ENCODE peak calls at places on chromosomes 4 and X, in ten cellular contexts. One of them, this sample, is unnamed.

GRCh38 chr4:149164282-149164681 is 651.4 kb downstream of the IQCM start:
- DNase-seq in psoas muscle: no peak
- DNase-seq in CD8-positive, alpha-beta memory T cell: no peak
- DNase-seq in tibial artery: no peak
- DNase-seq in MM.1S: no peak
- DNase-seq in prostate gland: no peak
- DNase-seq in ascending aorta: no peak
- DNase-seq in cardiac muscle cell: peak; percentile 4
- DNase-seq in CD4-positive, alpha-beta memory T cell: no peak
- DNase-seq in foreskin fibroblast: peak; percentile 27
- DNase-seq in this sample: peak; percentile 52

GRCh38 chrX:23327104-23327503 is 7.5 kb upstream of the PTCHD1 start:
- DNase-seq in psoas muscle: no peak
- DNase-seq in CD8-positive, alpha-beta memory T cell: no peak
- DNase-seq in tibial artery: no peak
- DNase-seq in MM.1S: no peak
- DNase-seq in prostate gland: no peak
- DNase-seq in ascending aorta: no peak
- DNase-seq in cardiac muscle cell: peak; percentile 72
- DNase-seq in CD4-positive, alpha-beta memory T cell: no peak
- DNase-seq in foreskin fibroblast: no peak
- DNase-seq in this sample: no peak

GRCh38 chr4:16758816-16759215 is 139.6 kb downstream of the LDB2 start:
- DNase-seq in psoas muscle: no peak
- DNase-seq in CD8-positive, alpha-beta memory T cell: no peak
- DNase-seq in tibial artery: no peak
- DNase-seq in MM.1S: no peak
- DNase-seq in prostate gland: no peak
- DNase-seq in ascending aorta: no peak
- DNase-seq in cardiac muscle cell: no peak
- DNase-seq in CD4-positive, alpha-beta memory T cell: no peak
- DNase-seq in foreskin fibroblast: no peak
- DNase-seq in this sample: no peak

GRCh38 chrX:86455495-86455894 is 307.2 kb downstream of the DACH2 start:
- DNase-seq in psoas muscle: no peak
- DNase-seq in CD8-positive, alpha-beta memory T cell: no peak
- DNase-seq in tibial artery: no peak
- DNase-seq in MM.1S: no peak
- DNase-seq in prostate gland: no peak
- DNase-seq in ascending aorta: no peak
- DNase-seq in cardiac muscle cell: no peak
- DNase-seq in CD4-positive, alpha-beta memory T cell: no peak
- DNase-seq in foreskin fibroblast: no peak
- DNase-seq in this sample: no peak

GRCh38 chr4:142120921-142121320 is 484.5 kb downstream of the IL15 start:
- DNase-seq in psoas muscle: no peak
- DNase-seq in CD8-positive, alpha-beta memory T cell: no peak
- DNase-seq in tibial artery: no peak
- DNase-seq in MM.1S: no peak
- DNase-seq in prostate gland: no peak
- DNase-seq in ascending aorta: no peak
- DNase-seq in cardiac muscle cell: no peak
- DNase-seq in CD4-positive, alpha-beta memory T cell: no peak
- DNase-seq in foreskin fibroblast: no peak
- DNase-seq in this sample: no peak

GRCh38 chrX:53241558-53241957 is 16.6 kb upstream of the KDM5C start:
- DNase-seq in psoas muscle: no peak
- DNase-seq in CD8-positive, alpha-beta memory T cell: no peak
- DNase-seq in tibial artery: no peak
- DNase-seq in MM.1S: no peak
- DNase-seq in prostate gland: no peak
- DNase-seq in ascending aorta: no peak
- DNase-seq in cardiac muscle cell: no peak
- DNase-seq in CD4-positive, alpha-beta memory T cell: no peak
- DNase-seq in foreskin fibroblast: no peak
- DNase-seq in this sample: no peak

GRCh38 chrX:127459784-127460183 is 592.4 kb downstream of the ACTRT1 start:
- DNase-seq in psoas muscle: no peak
- DNase-seq in CD8-positive, alpha-beta memory T cell: no peak
- DNase-seq in tibial artery: no peak
- DNase-seq in MM.1S: no peak
- DNase-seq in prostate gland: no peak
- DNase-seq in ascending aorta: no peak
- DNase-seq in cardiac muscle cell: no peak
- DNase-seq in CD4-positive, alpha-beta memory T cell: no peak
- DNase-seq in foreskin fibroblast: no peak
- DNase-seq in this sample: no peak

GRCh38 chrX:81537723-81538122 is 335.8 kb downstream of the SH3BGRL start:
- DNase-seq in psoas muscle: no peak
- DNase-seq in CD8-positive, alpha-beta memory T cell: no peak
- DNase-seq in tibial artery: no peak
- DNase-seq in MM.1S: no peak
- DNase-seq in prostate gland: no peak
- DNase-seq in ascending aorta: no peak
- DNase-seq in cardiac muscle cell: no peak
- DNase-seq in CD4-positive, alpha-beta memory T cell: no peak
- DNase-seq in foreskin fibroblast: no peak
- DNase-seq in this sample: no peak

DNA sequence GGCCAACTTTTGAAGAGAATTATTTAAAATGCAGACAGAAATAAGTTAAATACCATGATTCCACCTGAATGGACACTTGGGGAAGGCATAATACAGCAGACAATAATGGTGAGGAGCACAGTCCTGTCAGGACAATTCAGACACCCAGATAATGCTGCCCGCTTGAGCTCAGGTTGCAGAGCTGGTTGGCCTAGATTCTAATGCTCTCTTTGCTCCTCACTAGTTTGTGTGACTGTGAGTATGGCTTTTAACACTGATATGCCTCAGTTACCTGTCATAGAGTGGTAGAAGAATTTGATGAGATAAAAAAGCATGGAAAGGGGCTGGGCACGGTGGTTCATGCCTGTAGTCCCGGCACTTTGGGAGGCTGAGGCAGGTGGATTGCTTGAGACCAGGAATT is 62.1 kb downstream of the SH3KBP1 start:
- DNase-seq in psoas muscle: no peak
- DNase-seq in CD8-positive, alpha-beta memory T cell: no peak
- DNase-seq in tibial artery: no peak
- DNase-seq in MM.1S: no peak
- DNase-seq in prostate gland: no peak
- DNase-seq in ascending aorta: no peak
- DNase-seq in cardiac muscle cell: no peak
- DNase-seq in CD4-positive, alpha-beta memory T cell: no peak
- DNase-seq in foreskin fibroblast: no peak
- DNase-seq in this sample: no peak
- H3K4me3 ChIP-seq in psoas muscle: no peak overlapping the region
- H3K4me3 ChIP-seq in CD8-positive, alpha-beta memory T cell: no peak overlapping the region
- H3K4me3 ChIP-seq in tibial artery: no peak overlapping the region
- H3K4me3 ChIP-seq in MM.1S: no peak overlapping the region
- H3K4me3 ChIP-seq in prostate gland: no peak overlapping the region
- H3K4me3 ChIP-seq in ascending aorta: no peak overlapping the region
- H3K4me3 ChIP-seq in cardiac muscle cell: no peak overlapping the region
- H3K4me3 ChIP-seq in CD4-positive, alpha-beta memory T cell: no peak overlapping the region
- H3K4me3 ChIP-seq in foreskin fibroblast: no peak overlapping the region
- H3K4me3 ChIP-seq in this sample: no peak overlapping the region

GRCh38 chrX:154365997-154366665 is 8.3 kb downstream of the FLNA start:
- DNase-seq in psoas muscle: no peak
- DNase-seq in CD8-positive, alpha-beta memory T cell: peak; percentile 1
- DNase-seq in tibial artery: no peak
- DNase-seq in MM.1S: no peak
- DNase-seq in prostate gland: no peak
- DNase-seq in ascending aorta: no peak
- DNase-seq in cardiac muscle cell: no peak
- DNase-seq in CD4-positive, alpha-beta memory T cell: no peak
- DNase-seq in foreskin fibroblast: no peak
- DNase-seq in this sample: no peak

GRCh38 chrX:154368630-154369452 is 5.6 kb downstream of the FLNA start:
- DNase-seq in psoas muscle: peak; percentile 84
- DNase-seq in CD8-positive, alpha-beta memory T cell: peak; percentile 91
- DNase-seq in tibial artery: peak; percentile 81
- DNase-seq in MM.1S: peak; percentile 18
- DNase-seq in prostate gland: peak; percentile 45
- DNase-seq in ascending aorta: peak; percentile 64
- DNase-seq in cardiac muscle cell: no peak
- DNase-seq in CD4-positive, alpha-beta memory T cell: peak; percentile 95
- DNase-seq in foreskin fibroblast: peak; percentile 98
- DNase-seq in this sample: peak; percentile 74

GRCh38 chrX:154369453-154370299 is 4.8 kb downstream of the FLNA start:
- DNase-seq in psoas muscle: peak; percentile 80
- DNase-seq in CD8-positive, alpha-beta memory T cell: peak; percentile 75
- DNase-seq in tibial artery: peak; percentile 81
- DNase-seq in MM.1S: no peak
- DNase-seq in prostate gland: peak; percentile 66
- DNase-seq in ascending aorta: peak; percentile 56
- DNase-seq in cardiac muscle cell: peak; percentile 84
- DNase-seq in CD4-positive, alpha-beta memory T cell: peak; percentile 73
- DNase-seq in foreskin fibroblast: peak; percentile 96
- DNase-seq in this sample: peak; percentile 81

GRCh38 chrX:154366666-154367055 is 7.8 kb downstream of the FLNA start:
- DNase-seq in psoas muscle: no peak
- DNase-seq in CD8-positive, alpha-beta memory T cell: no peak
- DNase-seq in tibial artery: no peak
- DNase-seq in MM.1S: no peak
- DNase-seq in prostate gland: peak; percentile 64
- DNase-seq in ascending aorta: no peak
- DNase-seq in cardiac muscle cell: no peak
- DNase-seq in CD4-positive, alpha-beta memory T cell: no peak
- DNase-seq in foreskin fibroblast: peak; percentile 40
- DNase-seq in this sample: no peak

DNA sequence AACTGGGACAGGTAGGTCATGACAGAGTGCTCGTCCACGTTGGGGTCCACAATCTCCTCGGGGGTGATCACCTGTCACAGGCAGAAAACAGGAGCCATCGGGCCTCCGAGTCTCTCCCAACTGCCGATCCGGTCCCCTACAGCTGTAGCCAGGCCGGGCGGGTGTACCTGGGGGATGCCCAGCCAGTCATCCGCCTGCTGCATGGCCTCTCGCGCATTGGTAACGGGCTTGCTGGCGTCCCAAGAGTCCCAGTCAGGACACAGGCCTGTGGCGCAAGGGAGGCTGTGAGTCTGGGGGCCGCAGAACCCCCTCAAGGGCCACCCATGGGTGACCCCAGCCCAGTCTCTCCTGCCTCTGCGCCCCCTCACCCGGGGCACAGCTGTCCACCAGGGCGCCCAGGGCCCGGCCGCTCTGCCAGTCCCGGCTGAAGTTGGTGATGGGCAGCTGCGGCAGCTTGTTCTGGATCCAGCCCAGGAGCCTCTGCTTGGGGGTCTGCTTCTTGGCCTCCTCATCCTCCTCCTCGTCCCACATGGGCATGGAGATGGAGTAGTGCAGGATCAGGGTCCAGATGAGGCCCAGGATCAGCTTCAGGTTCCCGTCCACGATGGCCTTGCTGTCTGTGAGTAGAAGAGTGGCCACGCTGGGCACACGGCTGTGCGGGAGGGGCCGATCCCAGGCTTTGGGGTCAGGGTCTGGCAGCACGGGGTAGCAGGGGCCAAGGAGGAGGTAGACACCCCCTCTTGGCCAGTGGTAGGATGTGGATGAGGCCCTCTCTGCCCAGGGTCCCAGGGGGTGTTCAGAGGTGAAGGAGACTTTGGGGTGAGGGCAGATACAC is 6.7 kb downstream of the FLNA start:
- DNase-seq in psoas muscle: no peak
- DNase-seq in CD8-positive, alpha-beta memory T cell: peak; percentile 1
- DNase-seq in tibial artery: no peak
- DNase-seq in MM.1S: no peak
- DNase-seq in prostate gland: no peak
- DNase-seq in ascending aorta: no peak
- DNase-seq in cardiac muscle cell: no peak
- DNase-seq in CD4-positive, alpha-beta memory T cell: no peak
- DNase-seq in foreskin fibroblast: no peak
- DNase-seq in this sample: no peak
- H3K4me3 ChIP-seq in psoas muscle: peak overlapping the region; percentile 69
- H3K4me3 ChIP-seq in CD8-positive, alpha-beta memory T cell: peak overlapping the region; percentile 77
- H3K4me3 ChIP-seq in tibial artery: peak overlapping the region; percentile 85
- H3K4me3 ChIP-seq in MM.1S: no peak overlapping the region
- H3K4me3 ChIP-seq in prostate gland: no peak overlapping the region
- H3K4me3 ChIP-seq in ascending aorta: peak overlapping the region; percentile 91
- H3K4me3 ChIP-seq in cardiac muscle cell: no peak overlapping the region
- H3K4me3 ChIP-seq in CD4-positive, alpha-beta memory T cell: peak overlapping the region; percentile 59
- H3K4me3 ChIP-seq in foreskin fibroblast: peak overlapping the region; percentile 92
- H3K4me3 ChIP-seq in this sample: peak overlapping the region; percentile 89

GRCh38 chr4:70676554-70677090 is 10.3 kb upstream of the JCHAIN start:
- DNase-seq in psoas muscle: no peak
- DNase-seq in CD8-positive, alpha-beta memory T cell: no peak
- DNase-seq in tibial artery: no peak
- DNase-seq in MM.1S: no peak
- DNase-seq in prostate gland: no peak
- DNase-seq in ascending aorta: no peak
- DNase-seq in cardiac muscle cell: no peak
- DNase-seq in CD4-positive, alpha-beta memory T cell: no peak
- DNase-seq in foreskin fibroblast: no peak
- DNase-seq in this sample: no peak

GRCh38 chr4:70681730-70682129 is 6.6 kb upstream of the UTP3 start:
- DNase-seq in psoas muscle: no peak
- DNase-seq in CD8-positive, alpha-beta memory T cell: no peak
- DNase-seq in tibial artery: no peak
- DNase-seq in MM.1S: peak; percentile 79
- DNase-seq in prostate gland: no peak
- DNase-seq in ascending aorta: no peak
- DNase-seq in cardiac muscle cell: no peak
- DNase-seq in CD4-positive, alpha-beta memory T cell: no peak
- DNase-seq in foreskin fibroblast: no peak
- DNase-seq in this sample: no peak

DNA sequence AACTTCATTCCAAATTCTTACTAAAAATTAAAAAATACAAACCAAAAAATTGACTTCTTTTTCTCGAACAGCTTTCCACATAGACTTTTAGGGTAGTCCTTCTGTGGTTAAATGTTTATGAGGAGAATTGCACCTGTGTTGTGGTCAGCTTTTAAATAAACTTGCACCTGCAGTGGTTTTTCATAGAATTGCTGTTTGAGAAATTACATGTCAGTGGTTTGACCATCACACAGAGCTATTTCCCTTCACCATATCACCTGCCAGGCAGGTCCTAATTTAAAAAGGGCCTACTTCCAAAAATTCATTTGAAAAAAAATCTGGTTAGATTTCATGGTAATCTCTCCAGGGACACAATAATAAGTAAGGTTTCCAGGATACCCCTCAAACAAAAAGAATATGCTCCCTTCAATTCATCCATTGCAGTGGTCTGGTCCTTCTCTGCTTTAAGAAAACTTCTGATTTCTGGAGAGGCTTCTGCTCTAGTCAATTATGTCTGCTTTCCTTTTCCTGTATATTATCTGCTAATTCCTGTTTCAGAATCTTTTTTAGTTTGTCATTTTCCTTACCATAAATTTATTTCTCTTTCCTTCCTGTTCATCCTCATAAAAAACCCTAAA is 9.8 kb upstream of the UTP3 start:
- DNase-seq in psoas muscle: no peak
- DNase-seq in CD8-positive, alpha-beta memory T cell: no peak
- DNase-seq in tibial artery: no peak
- DNase-seq in MM.1S: peak; percentile 96
- DNase-seq in prostate gland: no peak
- DNase-seq in ascending aorta: no peak
- DNase-seq in cardiac muscle cell: no peak
- DNase-seq in CD4-positive, alpha-beta memory T cell: no peak
- DNase-seq in foreskin fibroblast: no peak
- DNase-seq in this sample: no peak
- H3K4me3 ChIP-seq in psoas muscle: no peak overlapping the region
- H3K4me3 ChIP-seq in CD8-positive, alpha-beta memory T cell: no peak overlapping the region
- H3K4me3 ChIP-seq in tibial artery: no peak overlapping the region
- H3K4me3 ChIP-seq in MM.1S: no peak overlapping the region
- H3K4me3 ChIP-seq in prostate gland: no peak overlapping the region
- H3K4me3 ChIP-seq in ascending aorta: no peak overlapping the region
- H3K4me3 ChIP-seq in cardiac muscle cell: no peak overlapping the region
- H3K4me3 ChIP-seq in CD4-positive, alpha-beta memory T cell: no peak overlapping the region
- H3K4me3 ChIP-seq in foreskin fibroblast: no peak overlapping the region
- H3K4me3 ChIP-seq in this sample: no peak overlapping the region

GRCh38 chrX:137033774-137034507 is at the start of gene GPR101:
- DNase-seq in psoas muscle: no peak
- DNase-seq in CD8-positive, alpha-beta memory T cell: no peak
- DNase-seq in tibial artery: no peak
- DNase-seq in MM.1S: no peak
- DNase-seq in prostate gland: no peak
- DNase-seq in ascending aorta: no peak
- DNase-seq in cardiac muscle cell: peak; percentile 32
- DNase-seq in CD4-positive, alpha-beta memory T cell: no peak
- DNase-seq in foreskin fibroblast: peak; percentile 6
- DNase-seq in this sample: no peak
- H3K4me3 ChIP-seq in psoas muscle: peak within 1 kb of the TSS; percentile 28
- H3K4me3 ChIP-seq in CD8-positive, alpha-beta memory T cell: peak within 1 kb of the TSS; percentile 46
- H3K4me3 ChIP-seq in tibial artery: no peak within 1 kb of the TSS
- H3K4me3 ChIP-seq in MM.1S: peak within 1 kb of the TSS; percentile 66
- H3K4me3 ChIP-seq in prostate gland: no peak within 1 kb of the TSS
- H3K4me3 ChIP-seq in ascending aorta: peak within 1 kb of the TSS; percentile 22
- H3K4me3 ChIP-seq in cardiac muscle cell: peak within 1 kb of the TSS; percentile 15
- H3K4me3 ChIP-seq in CD4-positive, alpha-beta memory T cell: no peak within 1 kb of the TSS
- H3K4me3 ChIP-seq in foreskin fibroblast: no peak within 1 kb of the TSS
- H3K4me3 ChIP-seq in this sample: no peak within 1 kb of the TSS